ENCODE peak calls at places on chromosomes 2 and 18, in eight cellular contexts. W, N, S, X, Z, C, J and H are unnamed samples.

GRCh38 chr2:216501854-216502253 is 3.2 kb downstream of the RPL37A start:
- DNase-seq in W (no peak), N (no peak), S (no peak), X (no peak), Z (no peak), C (no peak), J (no peak), H (no peak)

GRCh38 chr2:64213607-64214275 is 69.5 kb upstream of the PELI1 start:
- DNase-seq in W (no peak), N (no peak), S (no peak), X (no peak), Z (no peak), C (no peak), J (no peak), H (no peak)

GRCh38 chr2:235497096-235497495 is 3.3 kb downstream of the AGAP1 start:
- DNase-seq in W (peak; percentile 73), N (no peak), S (no peak), X (no peak), Z (no peak), C (no peak), J (no peak), H (no peak)

GRCh38 chr2:199922856-199923255 is 11.8 kb downstream of the C2orf69 start:
- DNase-seq in W (peak; percentile 39), N (no peak), S (no peak), X (no peak), Z (no peak), C (no peak), J (no peak), H (no peak)

GRCh38 chr2:46096272-46096671 is 200.9 kb upstream of the EPAS1 start:
- DNase-seq in W (no peak), N (no peak), S (no peak), X (no peak), Z (no peak), C (no peak), J (no peak), H (no peak)

GRCh38 chr2:229921101-229921891 is 513 bp downstream of the TRIP12 start:
- DNase-seq in W (peak; percentile 73), N (no peak), S (peak; percentile 67), X (peak; percentile 71), Z (peak; percentile 85), C (peak; percentile 74), J (peak; percentile 21), H (peak; percentile 86)

GRCh38 chr18:64208531-64208930 is 59.6 kb upstream of the LINC00305 start:
- DNase-seq in W (no peak), N (no peak), S (no peak), X (no peak), Z (no peak), C (no peak), J (peak; percentile 10), H (no peak)

GRCh38 chr2:240602266-240603050 is 15.9 kb downstream of the CAPN10 start:
- DNase-seq in W (no peak), N (no peak), S (no peak), X (no peak), Z (no peak), C (peak; percentile 10), J (no peak), H (peak; percentile 53)

GRCh38 chr2:109065335-109065734 is 63.7 kb upstream of the SH3RF3 start:
- DNase-seq in W (peak; percentile 19), N (no peak), S (peak; percentile 69), X (no peak), Z (no peak), C (no peak), J (no peak), H (peak; percentile 25)

GRCh38 chr2:176911-177310 is 86.9 kb downstream of the SH3YL1 start:
- DNase-seq in W (no peak), N (no peak), S (no peak), X (no peak), Z (no peak), C (no peak), J (no peak), H (no peak)

GRCh38 chr2:161048317-161048716 is 111.9 kb upstream of the TANK start:
- DNase-seq in W (no peak), N (no peak), S (no peak), X (no peak), Z (no peak), C (no peak), J (no peak), H (no peak)

GRCh38 chr2:188884051-188884450 is 90.1 kb upstream of the COL3A1 start:
- DNase-seq in W (no peak), N (no peak), S (no peak), X (no peak), Z (peak; percentile 83), C (no peak), J (no peak), H (no peak)

GRCh38 chr2:109558076-109558882 is 55.5 kb downstream of the SEPTIN10 start:
- DNase-seq in W (no peak), N (no peak), S (peak; percentile 69), X (no peak), Z (peak; percentile 65), C (no peak), J (no peak), H (no peak)

GRCh38 chr2:239151201-239152131 is 249.4 kb downstream of the HDAC4 start:
- DNase-seq in W (peak; percentile 67), N (no peak), S (peak; percentile 15), X (no peak), Z (no peak), C (peak; percentile 12), J (no peak), H (peak; percentile 47)

GRCh38 chr2:40741532-40741931 is 289.6 kb upstream of the SLC8A1 start:
- DNase-seq in W (no peak), N (no peak), S (no peak), X (no peak), Z (no peak), C (no peak), J (no peak), H (no peak)

GRCh38 chr2:239882335-239882734 is 142.8 kb downstream of the NDUFA10 start:
- DNase-seq in W (peak; percentile 50), N (no peak), S (peak; percentile 57), X (no peak), Z (peak; percentile 7), C (peak; percentile 61), J (peak; percentile 1), H (peak; percentile 84)

GRCh38 chr18:44816449-44816848 is 135.8 kb downstream of the SETBP1 start:
- DNase-seq in W (no peak), N (no peak), S (no peak), X (no peak), Z (no peak), C (no peak), J (no peak), H (no peak)

GRCh38 chr2:62501794-62502500 is 4.0 kb downstream of the TMEM17 start:
- DNase-seq in W (no peak), N (no peak), S (no peak), X (no peak), Z (peak; percentile 70), C (no peak), J (no peak), H (no peak)

GRCh38 chr2:127107622-127107999 is 657 bp upstream of the BIN1 start:
- DNase-seq in W (no peak), N (no peak), S (no peak), X (no peak), Z (no peak), C (no peak), J (no peak), H (peak; percentile 51)

GRCh38 chr2:180057706-180058412 is 50.8 kb upstream of the CWC22 start:
- DNase-seq in W (no peak), N (no peak), S (no peak), X (no peak), Z (no peak), C (no peak), J (no peak), H (no peak)

GRCh38 chr2:196176142-196176738 is 4.9 kb upstream of the STK17B start:
- DNase-seq in W (no peak), N (no peak), S (peak; percentile 46), X (no peak), Z (no peak), C (peak; percentile 84), J (no peak), H (peak; percentile 93)

GRCh38 chr2:120702061-120702460 is 33.6 kb upstream of the GLI2 start:
- DNase-seq in W (no peak), N (no peak), S (no peak), X (no peak), Z (no peak), C (no peak), J (no peak), H (no peak)

GRCh38 chr2:43055086-43055912 is 171.1 kb downstream of the ZFP36L2 start:
- DNase-seq in W (no peak), N (no peak), S (no peak), X (no peak), Z (no peak), C (no peak), J (no peak), H (no peak)